ENCODE peak calls at places on chromosomes 2 and 18, in ten cellular contexts. One of them, this sample, is unnamed. For H3K4me1, the result is how much of the 10 kb centered on the place peaks cover.

GRCh38 chr2:171310889-171311288 is 122.9 kb downstream of the METTL8 start:
- DNase-seq in thyroid gland: no peak
- DNase-seq in heart left ventricle: no peak
- DNase-seq in ovary: no peak
- DNase-seq in fibroblast of lung: no peak
- DNase-seq in stomach: no peak
- DNase-seq in BE2C: no peak
- DNase-seq in SJSA1: no peak
- DNase-seq in Peyer's patch: no peak
- DNase-seq in heart right ventricle: no peak
- DNase-seq in this sample: no peak

GRCh38 chr18:62790836-62791772 is 75.8 kb downstream of the PHLPP1 start:
- DNase-seq in thyroid gland: no peak
- DNase-seq in heart left ventricle: no peak
- DNase-seq in ovary: no peak
- DNase-seq in fibroblast of lung: peak
- DNase-seq in stomach: no peak
- DNase-seq in BE2C: no peak
- DNase-seq in SJSA1: no peak
- DNase-seq in Peyer's patch: no peak
- DNase-seq in heart right ventricle: no peak
- DNase-seq in this sample: no peak

GRCh38 chr2:75065402-75066008 is 107.1 kb downstream of the POLE4 start:
- DNase-seq in thyroid gland: no peak
- DNase-seq in heart left ventricle: no peak
- DNase-seq in ovary: no peak
- DNase-seq in fibroblast of lung: peak
- DNase-seq in stomach: no peak
- DNase-seq in BE2C: no peak
- DNase-seq in SJSA1: peak
- DNase-seq in Peyer's patch: no peak
- DNase-seq in heart right ventricle: no peak
- DNase-seq in this sample: no peak

GRCh38 chr18:36934884-36935283 is 106.0 kb downstream of the KIAA1328 start:
- DNase-seq in thyroid gland: no peak
- DNase-seq in heart left ventricle: no peak
- DNase-seq in ovary: no peak
- DNase-seq in fibroblast of lung: peak
- DNase-seq in stomach: no peak
- DNase-seq in BE2C: no peak
- DNase-seq in SJSA1: no peak
- DNase-seq in Peyer's patch: no peak
- DNase-seq in heart right ventricle: no peak
- DNase-seq in this sample: no peak

GRCh38 chr2:28288620-28289019 is 104.0 kb upstream of the FOSL2 start:
- DNase-seq in thyroid gland: no peak
- DNase-seq in heart left ventricle: no peak
- DNase-seq in ovary: no peak
- DNase-seq in fibroblast of lung: no peak
- DNase-seq in stomach: no peak
- DNase-seq in BE2C: no peak
- DNase-seq in SJSA1: no peak
- DNase-seq in Peyer's patch: no peak
- DNase-seq in heart right ventricle: no peak
- DNase-seq in this sample: no peak

GRCh38 chr2:131092409-131093065 is 723 bp downstream of the FAM168B start:
- DNase-seq in thyroid gland: no peak
- DNase-seq in heart left ventricle: no peak
- DNase-seq in ovary: no peak
- DNase-seq in fibroblast of lung: no peak
- DNase-seq in stomach: peak
- DNase-seq in BE2C: no peak
- DNase-seq in SJSA1: no peak
- DNase-seq in Peyer's patch: no peak
- DNase-seq in heart right ventricle: no peak
- DNase-seq in this sample: no peak

GRCh38 chr2:8427211-8427610 is 254.6 kb upstream of the ID2 start:
- DNase-seq in thyroid gland: no peak
- DNase-seq in heart left ventricle: no peak
- DNase-seq in ovary: no peak
- DNase-seq in fibroblast of lung: no peak
- DNase-seq in stomach: no peak
- DNase-seq in BE2C: peak
- DNase-seq in SJSA1: no peak
- DNase-seq in Peyer's patch: no peak
- DNase-seq in heart right ventricle: no peak
- DNase-seq in this sample: no peak

GRCh38 chr2:182858671-182859070 is 7.8 kb downstream of the FRZB start:
- DNase-seq in thyroid gland: no peak
- DNase-seq in heart left ventricle: no peak
- DNase-seq in ovary: no peak
- DNase-seq in fibroblast of lung: peak
- DNase-seq in stomach: no peak
- DNase-seq in BE2C: no peak
- DNase-seq in SJSA1: no peak
- DNase-seq in Peyer's patch: no peak
- DNase-seq in heart right ventricle: no peak
- DNase-seq in this sample: no peak

GRCh38 chr2:160689441-160689840 is 195.8 kb upstream of the RBMS1 start:
- DNase-seq in thyroid gland: no peak
- DNase-seq in heart left ventricle: no peak
- DNase-seq in ovary: no peak
- DNase-seq in fibroblast of lung: no peak
- DNase-seq in stomach: no peak
- DNase-seq in BE2C: no peak
- DNase-seq in SJSA1: no peak
- DNase-seq in Peyer's patch: no peak
- DNase-seq in heart right ventricle: no peak
- DNase-seq in this sample: no peak

GRCh38 chr2:160683206-160683605 is 189.6 kb upstream of the RBMS1 start:
- DNase-seq in thyroid gland: no peak
- DNase-seq in heart left ventricle: no peak
- DNase-seq in ovary: no peak
- DNase-seq in fibroblast of lung: no peak
- DNase-seq in stomach: no peak
- DNase-seq in BE2C: no peak
- DNase-seq in SJSA1: no peak
- DNase-seq in Peyer's patch: no peak
- DNase-seq in heart right ventricle: no peak
- DNase-seq in this sample: no peak

GRCh38 chr2:160687629-160688028 is 194.0 kb upstream of the RBMS1 start:
- DNase-seq in thyroid gland: no peak
- DNase-seq in heart left ventricle: no peak
- DNase-seq in ovary: no peak
- DNase-seq in fibroblast of lung: no peak
- DNase-seq in stomach: no peak
- DNase-seq in BE2C: no peak
- DNase-seq in SJSA1: no peak
- DNase-seq in Peyer's patch: no peak
- DNase-seq in heart right ventricle: no peak
- DNase-seq in this sample: no peak
- H3K4me3 ChIP-seq in thyroid gland: no peak
- H3K4me3 ChIP-seq in heart left ventricle: no peak
- H3K4me3 ChIP-seq in ovary: no peak
- H3K4me3 ChIP-seq in fibroblast of lung: no peak
- H3K4me3 ChIP-seq in stomach: no peak
- H3K4me3 ChIP-seq in BE2C: no peak
- H3K4me3 ChIP-seq in SJSA1: no peak
- H3K4me3 ChIP-seq in Peyer's patch: no peak
- H3K4me3 ChIP-seq in heart right ventricle: no peak
- H3K4me3 ChIP-seq in this sample: no peak

GRCh38 chr2:41895334-41895664 is 152.5 kb upstream of the PKDCC start:
- DNase-seq in thyroid gland: no peak
- DNase-seq in heart left ventricle: no peak
- DNase-seq in ovary: no peak
- DNase-seq in fibroblast of lung: no peak
- DNase-seq in stomach: no peak
- DNase-seq in BE2C: no peak
- DNase-seq in SJSA1: no peak
- DNase-seq in Peyer's patch: no peak
- DNase-seq in heart right ventricle: no peak
- DNase-seq in this sample: no peak

GRCh38 chr2:41896186-41896846 is 151.5 kb upstream of the PKDCC start:
- DNase-seq in thyroid gland: no peak
- DNase-seq in heart left ventricle: no peak
- DNase-seq in ovary: no peak
- DNase-seq in fibroblast of lung: no peak
- DNase-seq in stomach: no peak
- DNase-seq in BE2C: peak
- DNase-seq in SJSA1: no peak
- DNase-seq in Peyer's patch: peak
- DNase-seq in heart right ventricle: no peak
- DNase-seq in this sample: no peak

GRCh38 chr2:41899189-41899588 is 148.6 kb upstream of the PKDCC start:
- DNase-seq in thyroid gland: no peak
- DNase-seq in heart left ventricle: no peak
- DNase-seq in ovary: no peak
- DNase-seq in fibroblast of lung: no peak
- DNase-seq in stomach: no peak
- DNase-seq in BE2C: no peak
- DNase-seq in SJSA1: peak
- DNase-seq in Peyer's patch: no peak
- DNase-seq in heart right ventricle: no peak
- DNase-seq in this sample: no peak

GRCh38 chr2:41892486-41892885 is 155.3 kb upstream of the PKDCC start:
- DNase-seq in thyroid gland: no peak
- DNase-seq in heart left ventricle: no peak
- DNase-seq in ovary: no peak
- DNase-seq in fibroblast of lung: no peak
- DNase-seq in stomach: no peak
- DNase-seq in BE2C: no peak
- DNase-seq in SJSA1: no peak
- DNase-seq in Peyer's patch: no peak
- DNase-seq in heart right ventricle: no peak
- DNase-seq in this sample: no peak

GRCh38 chr2:41894563-41895333 is 153.1 kb upstream of the PKDCC start:
- DNase-seq in thyroid gland: no peak
- DNase-seq in heart left ventricle: no peak
- DNase-seq in ovary: no peak
- DNase-seq in fibroblast of lung: no peak
- DNase-seq in stomach: no peak
- DNase-seq in BE2C: no peak
- DNase-seq in SJSA1: no peak
- DNase-seq in Peyer's patch: peak
- DNase-seq in heart right ventricle: no peak
- DNase-seq in this sample: no peak
- H3K4me1 ChIP-seq in thyroid gland: under half
- H3K4me1 ChIP-seq in heart left ventricle: under half
- H3K4me1 ChIP-seq in ovary: under half
- H3K4me1 ChIP-seq in fibroblast of lung: under half
- H3K4me1 ChIP-seq in stomach: under half
- H3K4me1 ChIP-seq in BE2C: under half
- H3K4me1 ChIP-seq in SJSA1: under half
- H3K4me1 ChIP-seq in Peyer's patch: under half
- H3K4me1 ChIP-seq in heart right ventricle: under half
- H3K4me1 ChIP-seq in this sample: under half

GRCh38 chr2:27123302-27124150 is at the start of gene ABHD1:
- DNase-seq in thyroid gland: peak
- DNase-seq in heart left ventricle: peak
- DNase-seq in ovary: peak
- DNase-seq in fibroblast of lung: peak
- DNase-seq in stomach: peak
- DNase-seq in BE2C: peak
- DNase-seq in SJSA1: no peak
- DNase-seq in Peyer's patch: peak
- DNase-seq in heart right ventricle: peak
- DNase-seq in this sample: peak

GRCh38 chr2:27117995-27118524 is 868 bp downstream of the CGREF1 start:
- DNase-seq in thyroid gland: no peak
- DNase-seq in heart left ventricle: no peak
- DNase-seq in ovary: no peak
- DNase-seq in fibroblast of lung: no peak
- DNase-seq in stomach: no peak
- DNase-seq in BE2C: no peak
- DNase-seq in SJSA1: no peak
- DNase-seq in Peyer's patch: no peak
- DNase-seq in heart right ventricle: no peak
- DNase-seq in this sample: no peak

GRCh38 chr2:27122791-27123190 is 824 bp upstream of the ABHD1 start:
- DNase-seq in thyroid gland: no peak
- DNase-seq in heart left ventricle: no peak
- DNase-seq in ovary: no peak
- DNase-seq in fibroblast of lung: no peak
- DNase-seq in stomach: no peak
- DNase-seq in BE2C: no peak
- DNase-seq in SJSA1: no peak
- DNase-seq in Peyer's patch: no peak
- DNase-seq in heart right ventricle: no peak
- DNase-seq in this sample: no peak

GRCh38 chr2:27115485-27115884 is 3.4 kb downstream of the CGREF1 start:
- DNase-seq in thyroid gland: no peak
- DNase-seq in heart left ventricle: no peak
- DNase-seq in ovary: no peak
- DNase-seq in fibroblast of lung: no peak
- DNase-seq in stomach: no peak
- DNase-seq in BE2C: no peak
- DNase-seq in SJSA1: no peak
- DNase-seq in Peyer's patch: no peak
- DNase-seq in heart right ventricle: no peak
- DNase-seq in this sample: no peak

DNA sequence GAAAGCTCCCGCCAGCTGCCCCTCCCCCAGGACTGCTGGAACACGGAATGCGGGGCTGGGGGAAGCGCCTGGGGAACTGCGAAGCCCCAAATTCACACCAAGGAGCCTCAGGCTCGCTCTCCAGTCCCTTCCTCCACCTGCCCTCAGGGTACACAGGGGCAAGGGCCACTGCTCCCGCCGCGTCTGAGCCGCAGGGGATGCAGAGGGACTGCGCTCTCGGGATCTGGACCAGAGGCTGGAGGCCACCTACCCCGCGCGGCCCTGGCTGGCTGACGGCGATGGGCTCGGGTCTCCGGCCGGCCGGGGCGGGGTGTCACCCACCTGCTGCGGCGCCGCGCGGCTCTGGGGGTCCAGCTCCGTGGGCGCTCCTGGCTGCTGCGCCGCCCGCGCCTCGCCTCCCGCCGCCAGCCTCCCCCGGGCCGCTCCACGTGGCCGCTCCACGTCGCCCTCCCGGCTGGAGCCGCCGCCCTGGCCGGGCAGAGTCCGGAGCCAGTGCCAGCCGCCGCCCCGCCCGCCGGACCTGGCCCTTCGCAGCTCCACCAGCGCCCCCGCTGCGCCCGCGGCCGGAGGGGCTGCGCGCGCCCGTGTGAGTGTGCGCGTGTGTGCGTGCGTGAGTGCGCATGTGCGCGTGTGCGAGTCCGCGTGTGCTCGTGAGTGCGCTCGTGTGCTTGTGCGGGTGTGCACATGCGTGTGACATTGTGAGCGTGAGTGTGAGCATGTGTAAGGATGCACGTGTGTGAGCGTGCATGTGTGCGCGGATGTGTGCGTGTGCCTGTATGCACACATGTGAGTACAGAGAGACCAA is at the start of gene CGREF1:
- DNase-seq in thyroid gland: no peak
- DNase-seq in heart left ventricle: no peak
- DNase-seq in ovary: no peak
- DNase-seq in fibroblast of lung: no peak
- DNase-seq in stomach: peak
- DNase-seq in BE2C: peak
- DNase-seq in SJSA1: no peak
- DNase-seq in Peyer's patch: peak
- DNase-seq in heart right ventricle: no peak
- DNase-seq in this sample: no peak
- H3K4me3 ChIP-seq in thyroid gland: no peak
- H3K4me3 ChIP-seq in heart left ventricle: peak
- H3K4me3 ChIP-seq in ovary: peak
- H3K4me3 ChIP-seq in fibroblast of lung: peak
- H3K4me3 ChIP-seq in stomach: peak
- H3K4me3 ChIP-seq in BE2C: peak
- H3K4me3 ChIP-seq in SJSA1: peak
- H3K4me3 ChIP-seq in Peyer's patch: peak
- H3K4me3 ChIP-seq in heart right ventricle: peak
- H3K4me3 ChIP-seq in this sample: peak

GRCh38 chr2:170292415-170292814 is 114.5 kb downstream of the MYO3B start:
- DNase-seq in thyroid gland: no peak
- DNase-seq in heart left ventricle: no peak
- DNase-seq in ovary: no peak
- DNase-seq in fibroblast of lung: no peak
- DNase-seq in stomach: no peak
- DNase-seq in BE2C: no peak
- DNase-seq in SJSA1: no peak
- DNase-seq in Peyer's patch: no peak
- DNase-seq in heart right ventricle: no peak
- DNase-seq in this sample: no peak

GRCh38 chr2:170288859-170289258 is 110.9 kb downstream of the MYO3B start:
- DNase-seq in thyroid gland: no peak
- DNase-seq in heart left ventricle: no peak
- DNase-seq in ovary: no peak
- DNase-seq in fibroblast of lung: no peak
- DNase-seq in stomach: no peak
- DNase-seq in BE2C: no peak
- DNase-seq in SJSA1: no peak
- DNase-seq in Peyer's patch: no peak
- DNase-seq in heart right ventricle: no peak
- DNase-seq in this sample: no peak

GRCh38 chr2:170291474-170291873 is 113.5 kb downstream of the MYO3B start:
- DNase-seq in thyroid gland: no peak
- DNase-seq in heart left ventricle: no peak
- DNase-seq in ovary: no peak
- DNase-seq in fibroblast of lung: no peak
- DNase-seq in stomach: no peak
- DNase-seq in BE2C: no peak
- DNase-seq in SJSA1: no peak
- DNase-seq in Peyer's patch: no peak
- DNase-seq in heart right ventricle: no peak
- DNase-seq in this sample: no peak
- H3K4me1 ChIP-seq in thyroid gland: under half
- H3K4me1 ChIP-seq in heart left ventricle: under half
- H3K4me1 ChIP-seq in ovary: under half
- H3K4me1 ChIP-seq in fibroblast of lung: under half
- H3K4me1 ChIP-seq in stomach: under half
- H3K4me1 ChIP-seq in BE2C: under half
- H3K4me1 ChIP-seq in SJSA1: under half
- H3K4me1 ChIP-seq in Peyer's patch: under half
- H3K4me1 ChIP-seq in heart right ventricle: under half
- H3K4me1 ChIP-seq in this sample: under half